ENCODE peak calls at places on chromosomes 4 and X, in five cellular contexts. Q, G, X, H and Z are unnamed samples.

GRCh38 chr4:25144870-25145481 is 15.3 kb downstream of the SEPSECS start:
- DNase-seq in G (no peak), H (no peak), X (no peak), Q (no peak), Z (peak; percentile 35)

GRCh38 chrX:122582280-122582679 is 601.8 kb upstream of the GRIA3 start:
- DNase-seq in Q (no peak), H (no peak), G (no peak), X (no peak), Z (no peak)

GRCh38 chrX:111743316-111743715 is 62.3 kb downstream of the ALG13 start:
- DNase-seq in H (no peak), Q (no peak), X (no peak), G (no peak), Z (no peak)

GRCh38 chrX:41759817-41760216 is 35.8 kb downstream of the GPR82 start:
- DNase-seq in G (no peak), Q (no peak), X (no peak), H (no peak), Z (no peak)

GRCh38 chr4:113057891-113058290 is 8.4 kb downstream of the ANK2 start:
- DNase-seq in H (no peak), X (no peak), Q (peak; percentile 22), G (no peak), Z (no peak)

GRCh38 chrX:119477812-119478232 is 9.6 kb downstream of the SLC25A5 start:
- DNase-seq in Q (peak; percentile 58), G (no peak), H (no peak), X (no peak), Z (peak; percentile 92)

GRCh38 chrX:56068274-56068758 is 163.8 kb upstream of the KLF8 start:
- DNase-seq in H (no peak), X (no peak), G (no peak), Q (no peak), Z (no peak)

GRCh38 chr4:184807797-184808718 is 17.7 kb downstream of the ACSL1 start:
- DNase-seq in G (no peak), Q (no peak), H (no peak), X (no peak), Z (no peak)

GRCh38 chr4:118012142-118012541 is 22.1 kb upstream of the NDST3 start:
- DNase-seq in Q (no peak), X (no peak), G (no peak), H (no peak), Z (no peak)

GRCh38 chrX:35670894-35671293 is 127.2 kb upstream of the MAGEB16 start:
- DNase-seq in H (no peak), Q (no peak), G (no peak), X (no peak), Z (no peak)

GRCh38 chrX:29652484-29652883 is 562.9 kb upstream of the MAGEB2 start:
- DNase-seq in H (no peak), Q (no peak), X (no peak), G (no peak), Z (no peak)

GRCh38 chrX:108134724-108135123 is 43.1 kb downstream of the ATG4A start:
- DNase-seq in Q (no peak), H (no peak), X (no peak), G (no peak), Z (no peak)

GRCh38 chrX:101203782-101204351 is 15.7 kb upstream of the DRP2 start:
- DNase-seq in X (no peak), G (no peak), Q (no peak), H (no peak), Z (no peak)

GRCh38 chr4:106340774-106341173 is 24.4 kb downstream of the AIMP1 start:
- DNase-seq in Q (no peak), X (no peak), G (no peak), H (no peak), Z (no peak)